ENCODE peak calls at places on chromosomes 7 and 10, in nine cellular contexts. One of them, this sample, is unnamed.
A peak's percentile ranks its signal among the peaks of the same experiment; 100 is the strongest.

GRCh38 chr7:87148332-87148955 is 3.8 kb upstream of the DMTF1 start:
- DNase-seq in lung: no peak
- DNase-seq in ELR: peak; percentile 46
- DNase-seq in NCI-H2081: peak; percentile 39
- DNase-seq in type B pancreatic cell: no peak
- DNase-seq in Right ventricle myocardium superior: no peak
- DNase-seq in body of pancreas: no peak
- DNase-seq in breast epithelium: no peak
- DNase-seq in chondrocyte: no peak
- DNase-seq in this sample: no peak

GRCh38 chr7:135169936-135170222 is 628 bp downstream of the CYREN start:
- DNase-seq in NCI-H2081: no peak
- DNase-seq in type B pancreatic cell: no peak
- DNase-seq in breast epithelium: no peak
- DNase-seq in lung: no peak
- DNase-seq in Right ventricle myocardium superior: no peak
- DNase-seq in body of pancreas: no peak
- DNase-seq in ELR: no peak
- DNase-seq in chondrocyte: no peak
- DNase-seq in this sample: peak; percentile 81

GRCh38 chr10:62858364-62858763 is 42.2 kb upstream of the EGR2 start:
- DNase-seq in lung: no peak
- DNase-seq in body of pancreas: peak; percentile 26
- DNase-seq in NCI-H2081: no peak
- DNase-seq in chondrocyte: no peak
- DNase-seq in Right ventricle myocardium superior: peak; percentile 58
- DNase-seq in breast epithelium: peak; percentile 40
- DNase-seq in type B pancreatic cell: no peak
- DNase-seq in ELR: no peak
- DNase-seq in this sample: no peak

GRCh38 chr7:80783177-80783687 is 135.6 kb downstream of the SEMA3C start:
- DNase-seq in breast epithelium: no peak
- DNase-seq in NCI-H2081: no peak
- DNase-seq in body of pancreas: no peak
- DNase-seq in ELR: no peak
- DNase-seq in Right ventricle myocardium superior: no peak
- DNase-seq in chondrocyte: no peak
- DNase-seq in lung: no peak
- DNase-seq in type B pancreatic cell: no peak
- DNase-seq in this sample: no peak

GRCh38 chr10:71073451-71074175 is 138.8 kb upstream of the UNC5B start:
- DNase-seq in Right ventricle myocardium superior: no peak
- DNase-seq in ELR: no peak
- DNase-seq in body of pancreas: no peak
- DNase-seq in type B pancreatic cell: no peak
- DNase-seq in breast epithelium: no peak
- DNase-seq in NCI-H2081: no peak
- DNase-seq in lung: no peak
- DNase-seq in chondrocyte: peak; percentile 67
- DNase-seq in this sample: no peak

GRCh38 chr10:119198438-119198837 is 8.9 kb upstream of the GRK5 start:
- DNase-seq in lung: no peak
- DNase-seq in NCI-H2081: no peak
- DNase-seq in type B pancreatic cell: no peak
- DNase-seq in body of pancreas: peak; percentile 57
- DNase-seq in breast epithelium: no peak
- DNase-seq in Right ventricle myocardium superior: no peak
- DNase-seq in ELR: peak; percentile 55
- DNase-seq in chondrocyte: no peak
- DNase-seq in this sample: peak; percentile 40

GRCh38 chr10:132376394-132376851 is 20.6 kb upstream of the PWWP2B start:
- DNase-seq in body of pancreas: peak; percentile 2
- DNase-seq in ELR: no peak
- DNase-seq in chondrocyte: peak; percentile 69
- DNase-seq in Right ventricle myocardium superior: peak; percentile 28
- DNase-seq in lung: no peak
- DNase-seq in type B pancreatic cell: no peak
- DNase-seq in NCI-H2081: no peak
- DNase-seq in breast epithelium: no peak
- DNase-seq in this sample: no peak

GRCh38 chr10:115052216-115052615 is 40.9 kb upstream of the ATRNL1 start:
- DNase-seq in breast epithelium: no peak
- DNase-seq in NCI-H2081: no peak
- DNase-seq in type B pancreatic cell: no peak
- DNase-seq in ELR: no peak
- DNase-seq in chondrocyte: no peak
- DNase-seq in lung: no peak
- DNase-seq in body of pancreas: no peak
- DNase-seq in Right ventricle myocardium superior: no peak
- DNase-seq in this sample: no peak

GRCh38 chr10:88880287-88881094 is 446 bp downstream of the STAMBPL1 start:
- DNase-seq in breast epithelium: peak; percentile 47
- DNase-seq in chondrocyte: peak; percentile 88
- DNase-seq in body of pancreas: peak; percentile 84
- DNase-seq in ELR: peak; percentile 90
- DNase-seq in Right ventricle myocardium superior: peak; percentile 92
- DNase-seq in NCI-H2081: peak; percentile 81
- DNase-seq in type B pancreatic cell: peak; percentile 77
- DNase-seq in lung: peak; percentile 83
- DNase-seq in this sample: peak; percentile 73

GRCh38 chr10:61837748-61838055 is 63.8 kb upstream of the ARID5B start:
- DNase-seq in breast epithelium: no peak
- DNase-seq in Right ventricle myocardium superior: no peak
- DNase-seq in body of pancreas: no peak
- DNase-seq in chondrocyte: no peak
- DNase-seq in ELR: peak; percentile 24
- DNase-seq in type B pancreatic cell: no peak
- DNase-seq in lung: no peak
- DNase-seq in NCI-H2081: no peak
- DNase-seq in this sample: no peak

GRCh38 chr10:77836299-77836820 is 90.2 kb downstream of the DLG5 start:
- DNase-seq in type B pancreatic cell: no peak
- DNase-seq in body of pancreas: peak; percentile 42
- DNase-seq in Right ventricle myocardium superior: peak; percentile 79
- DNase-seq in chondrocyte: no peak
- DNase-seq in ELR: no peak
- DNase-seq in breast epithelium: peak; percentile 69
- DNase-seq in NCI-H2081: no peak
- DNase-seq in lung: peak; percentile 57
- DNase-seq in this sample: peak; percentile 87